ENCODE peak calls at places on chromosomes 12 and 14, in four cellular contexts. W, M, I and V are unnamed samples.

GRCh38 chr12:28507867-28508266 is 317.6 kb downstream of the CCDC91 start:
- DNase-seq in W (no peak), M (no peak), I (no peak), V (no peak)

GRCh38 chr12:120242275-120242799 is 23.2 kb downstream of the PXN start:
- DNase-seq in M (no peak), W (peak), I (no peak), V (no peak)

GRCh38 chr14:78697341-78697740 is 527.2 kb downstream of the NRXN3 start:
- DNase-seq in W (no peak), M (peak), I (no peak), V (no peak)

GRCh38 chr12:83996671-83997070 is 915.9 kb downstream of the SLC6A15 start:
- DNase-seq in M (no peak), W (no peak), I (no peak), V (no peak)

GRCh38 chr12:26126340-26127284 is 1.8 kb upstream of the BHLHE41 start:
- DNase-seq in W (peak), M (peak), I (no peak), V (no peak)

GRCh38 chr12:32140867-32141266 is 34.2 kb downstream of the BICD1 start:
- DNase-seq in I (no peak), M (no peak), W (no peak), V (no peak)

GRCh38 chr12:130127527-130127908 is 34.7 kb upstream of the FZD10 start:
- DNase-seq in I (no peak), W (no peak), M (no peak), V (no peak)

GRCh38 chr14:94761348-94761998 is 8.4 kb downstream of the GSC start:
- DNase-seq in I (no peak), W (no peak), M (no peak), V (no peak)

GRCh38 chr12:25266522-25266921 is 15.8 kb upstream of the KRAS start:
- DNase-seq in W (no peak), M (no peak), I (no peak), V (no peak)

GRCh38 chr12:50402270-50403000 is 1.8 kb downstream of the LARP4 start:
- DNase-seq in I (no peak), W (no peak), M (peak), V (no peak)

GRCh38 chr12:54622463-54623183 is 12.1 kb downstream of the LACRT start:
- DNase-seq in M (no peak), I (no peak), W (no peak), V (no peak)

GRCh38 chr14:51219473-51220448 is 20.3 kb upstream of the TMX1 start:
- DNase-seq in I (no peak), W (no peak), M (peak), V (no peak)

GRCh38 chr12:124040286-124040685 is 67.3 kb downstream of the ZNF664 start:
- DNase-seq in W (no peak), I (no peak), M (no peak), V (no peak)

GRCh38 chr12:39505562-39505961 is 62.6 kb upstream of the KIF21A start:
- DNase-seq in M (no peak), I (no peak), W (no peak), V (no peak)

GRCh38 chr12:122865268-122866231 is 30.3 kb downstream of the HIP1R start:
- DNase-seq in W (peak), I (no peak), M (peak), V (no peak)

GRCh38 chr12:118055144-118055557 is 5.8 kb downstream of the WSB2 start:
- DNase-seq in M (peak), I (peak), W (peak), V (peak)

GRCh38 chr12:78636253-78636855 is 228.2 kb upstream of the SYT1 start:
- DNase-seq in I (no peak), M (no peak), W (no peak), V (no peak)

GRCh38 chr12:25769076-25769945 is 189.2 kb upstream of the RASSF8 start:
- DNase-seq in W (no peak), I (no peak), M (peak), V (no peak)

GRCh38 chr14:53850714-53851296 is 105.8 kb downstream of the BMP4 start:
- DNase-seq in M (no peak), I (no peak), W (no peak), V (no peak)

GRCh38 chr12:1593232-1594044 is 943 bp downstream of the FBXL14 start:
- DNase-seq in M (peak), W (peak), I (peak), V (no peak)

GRCh38 chr12:5022465-5023061 is 21.1 kb upstream of the KCNA5 start:
- DNase-seq in M (peak), W (peak), I (no peak), V (peak)

GRCh38 chr12:25263594-25263993 is 12.9 kb upstream of the KRAS start:
- DNase-seq in M (no peak), W (no peak), I (no peak), V (no peak)

GRCh38 chr12:106297681-106298080 is 4.9 kb upstream of the TCP11L2 start:
- DNase-seq in M (no peak), W (peak), I (no peak), V (no peak)